ENCODE peak calls at places on chromosomes 5 and 9, in nine cellular contexts. One of them, this sample, is unnamed.

GRCh38 chr9:105444130-105444529 is 3.7 kb upstream of the FSD1L start:
- DNase-seq in T-cell: no peak
- DNase-seq in mucosa of gallbladder: no peak
- DNase-seq in stimulated activated CD4-positive, alpha-beta T cell treated with anti-CD3 and anti-CD28 coated beads, Interleukin-4, amount 100 ng/mL, for 1 hour: no peak
- DNase-seq in epithelial cell of esophagus: peak
- DNase-seq in adrenal gland: no peak
- DNase-seq in stromal cell of bone marrow: no peak
- DNase-seq in kidney tubule cell: peak
- DNase-seq in heart left ventricle: no peak
- DNase-seq in this sample: no peak

GRCh38 chr5:125550237-125550636 is 803.8 kb upstream of the ZNF608 start:
- DNase-seq in T-cell: no peak
- DNase-seq in mucosa of gallbladder: no peak
- DNase-seq in stimulated activated CD4-positive, alpha-beta T cell treated with anti-CD3 and anti-CD28 coated beads, Interleukin-4, amount 100 ng/mL, for 1 hour: no peak
- DNase-seq in epithelial cell of esophagus: no peak
- DNase-seq in adrenal gland: no peak
- DNase-seq in stromal cell of bone marrow: peak
- DNase-seq in kidney tubule cell: peak
- DNase-seq in heart left ventricle: no peak
- DNase-seq in this sample: no peak

GRCh38 chr5:130692766-130693165 is 472.3 kb downstream of the HINT1 start:
- DNase-seq in T-cell: no peak
- DNase-seq in mucosa of gallbladder: no peak
- DNase-seq in stimulated activated CD4-positive, alpha-beta T cell treated with anti-CD3 and anti-CD28 coated beads, Interleukin-4, amount 100 ng/mL, for 1 hour: no peak
- DNase-seq in epithelial cell of esophagus: no peak
- DNase-seq in adrenal gland: no peak
- DNase-seq in stromal cell of bone marrow: peak
- DNase-seq in kidney tubule cell: no peak
- DNase-seq in heart left ventricle: no peak
- DNase-seq in this sample: no peak

GRCh38 chr5:345404-346195 is 24.1 kb downstream of the AHRR start:
- DNase-seq in T-cell: no peak
- DNase-seq in mucosa of gallbladder: peak
- DNase-seq in stimulated activated CD4-positive, alpha-beta T cell treated with anti-CD3 and anti-CD28 coated beads, Interleukin-4, amount 100 ng/mL, for 1 hour: no peak
- DNase-seq in epithelial cell of esophagus: no peak
- DNase-seq in adrenal gland: no peak
- DNase-seq in stromal cell of bone marrow: no peak
- DNase-seq in kidney tubule cell: no peak
- DNase-seq in heart left ventricle: no peak
- DNase-seq in this sample: no peak

GRCh38 chr5:60206234-60206633 is 312.7 kb upstream of the PDE4D start:
- DNase-seq in T-cell: no peak
- DNase-seq in mucosa of gallbladder: no peak
- DNase-seq in stimulated activated CD4-positive, alpha-beta T cell treated with anti-CD3 and anti-CD28 coated beads, Interleukin-4, amount 100 ng/mL, for 1 hour: no peak
- DNase-seq in epithelial cell of esophagus: no peak
- DNase-seq in adrenal gland: no peak
- DNase-seq in stromal cell of bone marrow: no peak
- DNase-seq in kidney tubule cell: no peak
- DNase-seq in heart left ventricle: no peak
- DNase-seq in this sample: no peak

GRCh38 chr5:10567181-10567591 is 3.3 kb downstream of the ANKRD33B start:
- DNase-seq in T-cell: no peak
- DNase-seq in mucosa of gallbladder: no peak
- DNase-seq in stimulated activated CD4-positive, alpha-beta T cell treated with anti-CD3 and anti-CD28 coated beads, Interleukin-4, amount 100 ng/mL, for 1 hour: no peak
- DNase-seq in epithelial cell of esophagus: no peak
- DNase-seq in adrenal gland: no peak
- DNase-seq in stromal cell of bone marrow: no peak
- DNase-seq in kidney tubule cell: peak
- DNase-seq in heart left ventricle: no peak
- DNase-seq in this sample: no peak

GRCh38 chr5:112418412-112419049 is 546 bp downstream of the EPB41L4A start:
- DNase-seq in T-cell: no peak
- DNase-seq in mucosa of gallbladder: no peak
- DNase-seq in stimulated activated CD4-positive, alpha-beta T cell treated with anti-CD3 and anti-CD28 coated beads, Interleukin-4, amount 100 ng/mL, for 1 hour: no peak
- DNase-seq in epithelial cell of esophagus: peak
- DNase-seq in adrenal gland: no peak
- DNase-seq in stromal cell of bone marrow: no peak
- DNase-seq in kidney tubule cell: peak
- DNase-seq in heart left ventricle: peak
- DNase-seq in this sample: no peak

GRCh38 chr5:143701476-143701875 is 110.5 kb upstream of the HMHB1 start:
- DNase-seq in T-cell: no peak
- DNase-seq in mucosa of gallbladder: no peak
- DNase-seq in stimulated activated CD4-positive, alpha-beta T cell treated with anti-CD3 and anti-CD28 coated beads, Interleukin-4, amount 100 ng/mL, for 1 hour: no peak
- DNase-seq in epithelial cell of esophagus: no peak
- DNase-seq in adrenal gland: no peak
- DNase-seq in stromal cell of bone marrow: no peak
- DNase-seq in kidney tubule cell: no peak
- DNase-seq in heart left ventricle: no peak
- DNase-seq in this sample: no peak

GRCh38 chr5:119378075-119378699 is 22.4 kb downstream of the TNFAIP8 start:
- DNase-seq in T-cell: no peak
- DNase-seq in mucosa of gallbladder: no peak
- DNase-seq in stimulated activated CD4-positive, alpha-beta T cell treated with anti-CD3 and anti-CD28 coated beads, Interleukin-4, amount 100 ng/mL, for 1 hour: no peak
- DNase-seq in epithelial cell of esophagus: no peak
- DNase-seq in adrenal gland: no peak
- DNase-seq in stromal cell of bone marrow: peak
- DNase-seq in kidney tubule cell: no peak
- DNase-seq in heart left ventricle: no peak
- DNase-seq in this sample: no peak

GRCh38 chr9:93058357-93059096 is at the start of gene SUSD3:
- DNase-seq in T-cell: peak
- DNase-seq in mucosa of gallbladder: peak
- DNase-seq in stimulated activated CD4-positive, alpha-beta T cell treated with anti-CD3 and anti-CD28 coated beads, Interleukin-4, amount 100 ng/mL, for 1 hour: peak
- DNase-seq in epithelial cell of esophagus: peak
- DNase-seq in adrenal gland: peak
- DNase-seq in stromal cell of bone marrow: no peak
- DNase-seq in kidney tubule cell: peak
- DNase-seq in heart left ventricle: peak
- DNase-seq in this sample: peak

This sample was measured in stimulated activated naive CD4-positive, alpha-beta T cell treated with Interleukin-2 at 50 U/mL for 16 hours.